ENCODE peak calls at places on chromosomes 2 and 18, in seven cellular contexts. One of them, this sample, is unnamed.

GRCh38 chr2:135212757-135213156 is 160.7 kb downstream of the RAB3GAP1 start:
- DNase-seq in stomach: no peak
- DNase-seq in HCT116: no peak
- DNase-seq in suprapubic skin: no peak
- DNase-seq in breast epithelium: no peak
- DNase-seq in sigmoid colon: no peak
- DNase-seq in Panc1: no peak
- DNase-seq in this sample: no peak

GRCh38 chr2:123380536-123380935 is 644.6 kb upstream of the CNTNAP5 start:
- DNase-seq in HCT116: no peak
- DNase-seq in stomach: no peak
- DNase-seq in breast epithelium: no peak
- DNase-seq in suprapubic skin: no peak
- DNase-seq in Panc1: no peak
- DNase-seq in sigmoid colon: no peak
- DNase-seq in this sample: no peak

GRCh38 chr18:63963610-63964256 is 6.1 kb upstream of the SERPINB8 start:
- DNase-seq in Panc1: peak; percentile 36
- DNase-seq in sigmoid colon: no peak
- DNase-seq in suprapubic skin: no peak
- DNase-seq in breast epithelium: no peak
- DNase-seq in stomach: peak; percentile 57
- DNase-seq in HCT116: peak; percentile 56
- DNase-seq in this sample: peak; percentile 66

GRCh38 chr2:224086226-224086911 is 47.3 kb upstream of the SERPINE2 start:
- DNase-seq in HCT116: peak; percentile 88
- DNase-seq in Panc1: peak; percentile 54
- DNase-seq in sigmoid colon: no peak
- DNase-seq in stomach: no peak
- DNase-seq in breast epithelium: no peak
- DNase-seq in suprapubic skin: no peak
- DNase-seq in this sample: no peak

GRCh38 chr18:907880-908512 is 3.3 kb downstream of the ADCYAP1 start:
- DNase-seq in breast epithelium: no peak
- DNase-seq in stomach: no peak
- DNase-seq in HCT116: no peak
- DNase-seq in Panc1: no peak
- DNase-seq in sigmoid colon: no peak
- DNase-seq in suprapubic skin: no peak
- DNase-seq in this sample: no peak

GRCh38 chr2:8692783-8693768 is 11.2 kb downstream of the ID2 start:
- DNase-seq in Panc1: no peak
- DNase-seq in HCT116: no peak
- DNase-seq in suprapubic skin: no peak
- DNase-seq in sigmoid colon: no peak
- DNase-seq in breast epithelium: no peak
- DNase-seq in stomach: peak; percentile 34
- DNase-seq in this sample: peak; percentile 62

GRCh38 chr2:232563580-232563979 is 13.1 kb downstream of the EIF4E2 start:
- DNase-seq in suprapubic skin: no peak
- DNase-seq in breast epithelium: no peak
- DNase-seq in stomach: no peak
- DNase-seq in HCT116: no peak
- DNase-seq in sigmoid colon: no peak
- DNase-seq in Panc1: no peak
- DNase-seq in this sample: no peak

GRCh38 chr18:70368903-70369302 is 80.1 kb downstream of the SOCS6 start:
- DNase-seq in Panc1: no peak
- DNase-seq in sigmoid colon: no peak
- DNase-seq in HCT116: no peak
- DNase-seq in stomach: no peak
- DNase-seq in breast epithelium: no peak
- DNase-seq in suprapubic skin: no peak
- DNase-seq in this sample: no peak

GRCh38 chr18:58045265-58046086 is 1.4 kb downstream of the NEDD4L start:
- DNase-seq in HCT116: peak; percentile 48
- DNase-seq in sigmoid colon: no peak
- DNase-seq in suprapubic skin: peak; percentile 81
- DNase-seq in breast epithelium: peak; percentile 67
- DNase-seq in stomach: peak; percentile 78
- DNase-seq in Panc1: no peak
- DNase-seq in this sample: peak; percentile 78

GRCh38 chr2:73638429-73638828 is 3.8 kb downstream of the NAT8 start:
- DNase-seq in suprapubic skin: no peak
- DNase-seq in breast epithelium: no peak
- DNase-seq in sigmoid colon: no peak
- DNase-seq in stomach: no peak
- DNase-seq in HCT116: no peak
- DNase-seq in Panc1: no peak
- DNase-seq in this sample: no peak

GRCh38 chr2:75512455-75513212 is 48.1 kb downstream of the EVA1A start:
- DNase-seq in breast epithelium: no peak
- DNase-seq in sigmoid colon: no peak
- DNase-seq in HCT116: no peak
- DNase-seq in stomach: no peak
- DNase-seq in Panc1: no peak
- DNase-seq in suprapubic skin: no peak
- DNase-seq in this sample: no peak

GRCh38 chr2:119282966-119283511 is 59.4 kb downstream of the STEAP3 start:
- DNase-seq in HCT116: no peak
- DNase-seq in stomach: peak; percentile 79
- DNase-seq in Panc1: no peak
- DNase-seq in breast epithelium: peak; percentile 77
- DNase-seq in suprapubic skin: no peak
- DNase-seq in sigmoid colon: peak; percentile 79
- DNase-seq in this sample: no peak

GRCh38 chr18:44036500-44036899 is 644.2 kb upstream of the SETBP1 start:
- DNase-seq in HCT116: no peak
- DNase-seq in Panc1: no peak
- DNase-seq in sigmoid colon: no peak
- DNase-seq in suprapubic skin: no peak
- DNase-seq in breast epithelium: no peak
- DNase-seq in stomach: peak; percentile 32
- DNase-seq in this sample: no peak

DNA sequence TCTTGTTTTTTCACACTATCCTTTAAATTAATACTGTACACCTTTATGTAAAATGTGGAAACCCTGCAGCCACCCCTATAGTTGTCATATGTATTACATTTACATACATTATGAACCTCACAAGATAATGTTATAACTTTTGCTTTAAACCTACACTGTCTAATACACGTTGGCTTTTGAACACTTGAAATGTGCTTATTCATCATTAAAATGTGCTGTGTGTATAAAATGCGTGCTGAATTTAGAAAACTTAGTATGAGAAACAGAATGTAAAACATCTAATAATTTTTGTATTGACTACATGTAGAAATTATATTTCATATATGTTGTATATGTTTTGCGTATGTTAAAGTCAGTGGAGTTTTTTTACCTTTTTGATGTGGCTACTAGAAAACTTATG is 68.8 kb downstream of the MAPRE2 start:
- DNase-seq in sigmoid colon: no peak
- DNase-seq in HCT116: no peak
- DNase-seq in Panc1: no peak
- DNase-seq in suprapubic skin: no peak
- DNase-seq in stomach: no peak
- DNase-seq in breast epithelium: no peak
- DNase-seq in this sample: no peak
- TF ChIP-seq CTCF in sigmoid colon: no peak
- TF ChIP-seq CTCF in HCT116: no peak
- TF ChIP-seq CTCF in Panc1: no peak
- TF ChIP-seq CTCF in suprapubic skin: no peak
- TF ChIP-seq CTCF in stomach: no peak
- TF ChIP-seq CTCF in breast epithelium: no peak
- TF ChIP-seq CTCF in this sample: no peak

GRCh38 chr2:85253890-85254289 is 73.9 kb downstream of the TGOLN2 start:
- DNase-seq in Panc1: no peak
- DNase-seq in stomach: no peak
- DNase-seq in sigmoid colon: no peak
- DNase-seq in breast epithelium: no peak
- DNase-seq in HCT116: no peak
- DNase-seq in suprapubic skin: no peak
- DNase-seq in this sample: no peak
- H3K4me1 ChIP-seq in Panc1: peaks cover 92% of the 10 kb centered on the region
- H3K4me1 ChIP-seq in stomach: peaks cover 51% of the 10 kb centered on the region
- H3K4me1 ChIP-seq in sigmoid colon: peaks cover 30% of the 10 kb centered on the region
- H3K4me1 ChIP-seq in breast epithelium: peaks cover 44% of the 10 kb centered on the region
- H3K4me1 ChIP-seq in HCT116: peaks cover 21% of the 10 kb centered on the region
- H3K4me1 ChIP-seq in suprapubic skin: peaks cover 60% of the 10 kb centered on the region
- H3K4me1 ChIP-seq in this sample: peaks cover 17% of the 10 kb centered on the region

GRCh38 chr18:35027206-35027605 is 14.0 kb upstream of the MAPRE2 start:
- DNase-seq in HCT116: no peak
- DNase-seq in Panc1: no peak
- DNase-seq in suprapubic skin: no peak
- DNase-seq in sigmoid colon: no peak
- DNase-seq in stomach: no peak
- DNase-seq in breast epithelium: no peak
- DNase-seq in this sample: no peak

GRCh38 chr18:35024196-35024595 is 17.0 kb upstream of the MAPRE2 start:
- DNase-seq in stomach: no peak
- DNase-seq in HCT116: no peak
- DNase-seq in breast epithelium: no peak
- DNase-seq in sigmoid colon: no peak
- DNase-seq in suprapubic skin: no peak
- DNase-seq in Panc1: no peak
- DNase-seq in this sample: no peak

GRCh38 chr18:35022430-35023001 is 18.7 kb upstream of the MAPRE2 start:
- DNase-seq in stomach: no peak
- DNase-seq in suprapubic skin: no peak
- DNase-seq in Panc1: no peak
- DNase-seq in sigmoid colon: no peak
- DNase-seq in breast epithelium: no peak
- DNase-seq in HCT116: no peak
- DNase-seq in this sample: no peak

GRCh38 chr18:35026407-35027061 is 14.7 kb upstream of the MAPRE2 start:
- DNase-seq in Panc1: no peak
- DNase-seq in breast epithelium: no peak
- DNase-seq in HCT116: no peak
- DNase-seq in suprapubic skin: no peak
- DNase-seq in sigmoid colon: no peak
- DNase-seq in stomach: no peak
- DNase-seq in this sample: no peak

GRCh38 chr18:35024965-35025364 is 16.2 kb upstream of the MAPRE2 start:
- DNase-seq in Panc1: no peak
- DNase-seq in HCT116: no peak
- DNase-seq in breast epithelium: no peak
- DNase-seq in suprapubic skin: no peak
- DNase-seq in stomach: peak; percentile 81
- DNase-seq in sigmoid colon: peak; percentile 96
- DNase-seq in this sample: peak; percentile 66
- TF ChIP-seq POLR2AphosphoS5 in Panc1: no peak
- TF ChIP-seq POLR2AphosphoS5 in HCT116: no peak
- TF ChIP-seq POLR2AphosphoS5 in breast epithelium: no peak
- TF ChIP-seq POLR2AphosphoS5 in suprapubic skin: no peak
- TF ChIP-seq POLR2AphosphoS5 in stomach: peak; percentile 72
- TF ChIP-seq POLR2AphosphoS5 in sigmoid colon: peak; percentile 79
- TF ChIP-seq POLR2AphosphoS5 in this sample: peak; percentile 54

GRCh38 chr18:46297621-46298020 is 193.4 kb downstream of the HAUS1 start:
- DNase-seq in breast epithelium: no peak
- DNase-seq in HCT116: no peak
- DNase-seq in suprapubic skin: no peak
- DNase-seq in stomach: no peak
- DNase-seq in sigmoid colon: no peak
- DNase-seq in Panc1: no peak
- DNase-seq in this sample: no peak

GRCh38 chr18:46297124-46297523 is 192.9 kb downstream of the HAUS1 start:
- DNase-seq in sigmoid colon: no peak
- DNase-seq in suprapubic skin: no peak
- DNase-seq in Panc1: no peak
- DNase-seq in HCT116: no peak
- DNase-seq in stomach: no peak
- DNase-seq in breast epithelium: no peak
- DNase-seq in this sample: no peak

GRCh38 chr18:46299465-46300004 is 195.3 kb downstream of the HAUS1 start:
- DNase-seq in suprapubic skin: no peak
- DNase-seq in HCT116: no peak
- DNase-seq in Panc1: no peak
- DNase-seq in breast epithelium: no peak
- DNase-seq in sigmoid colon: no peak
- DNase-seq in stomach: no peak
- DNase-seq in this sample: no peak

GRCh38 chr18:46296656-46297055 is 192.5 kb downstream of the HAUS1 start:
- DNase-seq in sigmoid colon: no peak
- DNase-seq in breast epithelium: no peak
- DNase-seq in HCT116: no peak
- DNase-seq in Panc1: no peak
- DNase-seq in stomach: no peak
- DNase-seq in suprapubic skin: no peak
- DNase-seq in this sample: no peak

GRCh38 chr18:46298511-46298910 is 194.3 kb downstream of the HAUS1 start:
- DNase-seq in suprapubic skin: no peak
- DNase-seq in HCT116: no peak
- DNase-seq in Panc1: no peak
- DNase-seq in breast epithelium: no peak
- DNase-seq in sigmoid colon: no peak
- DNase-seq in stomach: no peak
- DNase-seq in this sample: no peak
- TF ChIP-seq CTCF in suprapubic skin: no peak
- TF ChIP-seq CTCF in HCT116: no peak
- TF ChIP-seq CTCF in Panc1: no peak
- TF ChIP-seq CTCF in breast epithelium: no peak
- TF ChIP-seq CTCF in sigmoid colon: no peak
- TF ChIP-seq CTCF in stomach: no peak
- TF ChIP-seq CTCF in this sample: no peak

GRCh38 chr18:7615840-7616239 is 48.7 kb downstream of the PTPRM start:
- DNase-seq in sigmoid colon: no peak
- DNase-seq in stomach: no peak
- DNase-seq in breast epithelium: no peak
- DNase-seq in Panc1: no peak
- DNase-seq in HCT116: no peak
- DNase-seq in suprapubic skin: no peak
- DNase-seq in this sample: no peak
- H3K4me1 ChIP-seq in sigmoid colon: peaks cover 45% of the 10 kb centered on the region
- H3K4me1 ChIP-seq in stomach: peaks cover 5% of the 10 kb centered on the region
- H3K4me1 ChIP-seq in breast epithelium: no peaks in the 10 kb centered on the region
- H3K4me1 ChIP-seq in Panc1: no peaks in the 10 kb centered on the region
- H3K4me1 ChIP-seq in HCT116: no peaks in the 10 kb centered on the region
- H3K4me1 ChIP-seq in suprapubic skin: peaks cover 15% of the 10 kb centered on the region
- H3K4me1 ChIP-seq in this sample: peaks cover 18% of the 10 kb centered on the region

GRCh38 chr2:46171441-46171953 is 125.7 kb upstream of the EPAS1 start:
- DNase-seq in breast epithelium: no peak
- DNase-seq in stomach: no peak
- DNase-seq in suprapubic skin: no peak
- DNase-seq in Panc1: no peak
- DNase-seq in sigmoid colon: no peak
- DNase-seq in HCT116: peak; percentile 24
- DNase-seq in this sample: no peak
- TF ChIP-seq POLR2AphosphoS5 in breast epithelium: no peak
- TF ChIP-seq POLR2AphosphoS5 in stomach: no peak
- TF ChIP-seq POLR2AphosphoS5 in suprapubic skin: no peak
- TF ChIP-seq POLR2AphosphoS5 in Panc1: no peak
- TF ChIP-seq POLR2AphosphoS5 in sigmoid colon: peak; percentile 13
- TF ChIP-seq POLR2AphosphoS5 in HCT116: no peak
- TF ChIP-seq POLR2AphosphoS5 in this sample: no peak

GRCh38 chr2:132415256-132416079 is 1.1 kb upstream of the GPR39 start:
- DNase-seq in suprapubic skin: no peak
- DNase-seq in stomach: no peak
- DNase-seq in sigmoid colon: no peak
- DNase-seq in breast epithelium: peak; percentile 51
- DNase-seq in HCT116: no peak
- DNase-seq in Panc1: no peak
- DNase-seq in this sample: peak; percentile 15
- TF ChIP-seq CTCF in suprapubic skin: no peak
- TF ChIP-seq CTCF in stomach: no peak
- TF ChIP-seq CTCF in sigmoid colon: no peak
- TF ChIP-seq CTCF in breast epithelium: no peak
- TF ChIP-seq CTCF in HCT116: no peak
- TF ChIP-seq CTCF in Panc1: no peak
- TF ChIP-seq CTCF in this sample: no peak

This sample was measured in transverse colon.